ENCODE peak calls at places on chromosomes 3 and 15, in ten cellular contexts. Y, S, C, Q, M, L, U, G, B and H are unnamed samples.

GRCh38 chr3:70982274-70982673 is 601.3 kb downstream of the FOXP1 start:
- DNase-seq in S (peak; percentile 30), B (no peak), G (peak; percentile 47), Y (no peak), M (no peak), Q (no peak), L (no peak), C (no peak), U (peak; percentile 63), H (no peak)

GRCh38 chr3:17175187-17175839 is 290.6 kb downstream of the PLCL2 start:
- DNase-seq in C (no peak), M (no peak), G (peak; percentile 86), Y (no peak), S (no peak), B (no peak), Q (peak; percentile 52), U (peak; percentile 84), L (no peak), H (no peak)

GRCh38 chr3:126474498-126475410 is 937 bp downstream of the ZXDC start:
- DNase-seq in Q (no peak), G (peak; percentile 62), Y (peak; percentile 38), U (peak; percentile 30), M (peak; percentile 47), C (peak; percentile 28), L (peak; percentile 86), B (peak; percentile 33), S (peak; percentile 69), H (peak; percentile 76)

GRCh38 chr15:49831206-49831965 is 210.5 kb downstream of the DTWD1 start:
- DNase-seq in M (no peak), S (no peak), L (no peak), B (no peak), Q (no peak), C (peak; percentile 28), U (peak; percentile 100), G (peak; percentile 96), Y (peak; percentile 28), H (no peak)

GRCh38 chr15:28140062-28140461 is 40.9 kb upstream of the OCA2 start:
- DNase-seq in B (no peak), S (no peak), M (no peak), C (no peak), U (no peak), Y (no peak), Q (no peak), G (no peak), L (no peak), H (no peak)

GRCh38 chr3:930866-931265 is 162.0 kb upstream of the CNTN6 start:
- DNase-seq in G (no peak), M (no peak), C (no peak), U (no peak), Y (no peak), S (no peak), Q (no peak), B (no peak), L (no peak), H (no peak)

GRCh38 chr3:67460841-67461240 is 193.6 kb downstream of the SUCLG2 start:
- DNase-seq in Y (no peak), S (no peak), B (no peak), C (no peak), G (peak; percentile 10), M (no peak), U (peak; percentile 11), Q (no peak), L (no peak), H (no peak)

GRCh38 chr15:70160803-70161565 is 63.3 kb upstream of the TLE3 start:
- DNase-seq in B (no peak), Y (no peak), M (no peak), C (no peak), L (peak; percentile 46), G (no peak), U (no peak), S (no peak), Q (no peak), H (no peak)

GRCh38 chr15:85408270-85408746 is 27.9 kb downstream of the AKAP13 start:
- DNase-seq in B (no peak), S (peak; percentile 42), U (no peak), C (no peak), Y (no peak), L (no peak), G (no peak), Q (no peak), M (no peak), H (peak; percentile 72)

GRCh38 chr15:85405467-85405866 is 25.1 kb downstream of the AKAP13 start:
- DNase-seq in U (no peak), L (no peak), Q (no peak), M (no peak), S (no peak), G (no peak), B (no peak), C (no peak), Y (no peak), H (no peak)

GRCh38 chr15:85406916-85407315 is 26.5 kb downstream of the AKAP13 start:
- DNase-seq in M (no peak), G (peak; percentile 59), B (no peak), C (no peak), S (no peak), Q (no peak), U (no peak), Y (no peak), L (no peak), H (no peak)

GRCh38 chr15:85404922-85405293 is 24.5 kb downstream of the AKAP13 start:
- DNase-seq in L (no peak), M (no peak), S (no peak), Q (no peak), C (no peak), G (peak; percentile 54), Y (no peak), B (no peak), U (peak; percentile 62), H (no peak)

DNA sequence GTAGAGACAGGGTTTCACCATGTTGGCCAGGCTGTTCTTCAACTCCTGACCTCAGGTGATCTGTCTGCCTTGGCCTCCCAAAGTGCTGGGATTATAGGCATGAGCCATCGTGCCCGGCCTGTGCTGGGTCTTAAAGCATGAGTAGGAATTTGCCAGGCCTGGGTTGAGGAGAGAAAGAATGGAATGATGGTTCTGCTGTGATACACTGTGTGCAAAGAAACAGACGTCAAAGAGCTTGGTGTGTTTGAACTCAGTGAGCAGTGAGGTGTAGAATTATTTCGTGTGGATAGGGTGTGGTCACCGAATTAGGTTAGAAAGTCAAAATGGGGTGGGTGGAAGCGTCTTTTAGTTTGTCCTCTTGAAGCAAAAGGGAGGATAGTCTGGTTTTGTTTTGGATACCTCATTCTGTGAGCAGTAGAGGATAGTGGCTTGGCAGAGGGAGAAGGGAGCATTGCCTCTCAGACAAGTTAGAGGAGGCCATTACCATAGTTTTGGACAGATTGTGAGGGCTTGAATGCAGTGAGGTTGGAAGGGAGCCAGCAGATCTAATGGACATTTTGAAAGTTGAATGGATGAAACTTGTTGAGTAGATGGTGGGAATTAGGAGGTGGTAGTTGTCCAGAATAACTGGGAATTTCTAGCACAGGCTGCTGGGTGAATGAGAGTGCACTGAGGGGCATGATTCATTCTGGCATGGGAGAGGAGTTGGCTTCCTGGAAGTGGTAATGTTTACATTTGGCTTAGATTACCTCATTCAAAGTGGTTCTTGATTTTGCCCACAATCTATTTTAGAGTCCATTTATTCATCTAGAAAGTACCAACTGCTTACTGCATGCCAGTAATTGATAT is 27.2 kb downstream of the AKAP13 start:
- DNase-seq in L (no peak), Q (peak; percentile 56), U (peak; percentile 90), S (peak; percentile 7), M (no peak), B (no peak), C (no peak), G (peak; percentile 90), Y (no peak), H (peak; percentile 54)
- TF ChIP-seq CTCF in L (no peak), Q (no peak), U (no peak), S (no peak), M (no peak), B (no peak), C (no peak), G (no peak), Y (no peak), H (no peak)

DNA sequence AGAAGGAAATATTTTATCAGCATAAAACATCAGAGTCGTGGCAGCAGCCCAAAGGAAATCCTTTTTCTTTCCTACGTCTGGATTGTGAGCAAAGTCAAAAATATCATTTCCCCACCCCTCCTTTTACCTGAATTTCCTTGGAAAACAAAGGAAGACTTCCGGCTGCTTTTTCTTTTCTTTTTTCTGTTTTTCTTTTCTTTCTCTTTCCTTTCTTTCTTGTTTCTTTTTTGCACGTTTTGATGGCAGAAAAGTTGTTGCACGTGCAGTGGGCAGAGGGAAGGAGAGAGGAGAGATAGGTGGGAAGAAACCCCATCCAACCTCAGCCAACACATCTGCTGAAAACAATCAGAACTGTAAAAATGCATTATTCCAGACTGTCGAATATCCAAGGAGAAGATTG is 544 bp upstream of the MYO1E start:
- DNase-seq in Q (no peak), M (no peak), L (no peak), Y (no peak), G (no peak), S (no peak), U (no peak), B (no peak), C (no peak), H (no peak)
- H3K4me3 ChIP-seq in Q (peak overlapping the region; percentile 81), M (peak overlapping the region; percentile 85), L (peak overlapping the region; percentile 89), Y (peak overlapping the region; percentile 87), G (peak overlapping the region; percentile 91), S (no peak overlapping the region), U (peak overlapping the region; percentile 86), B (peak overlapping the region; percentile 99), C (peak overlapping the region; percentile 89), H (peak overlapping the region; percentile 62)

DNA sequence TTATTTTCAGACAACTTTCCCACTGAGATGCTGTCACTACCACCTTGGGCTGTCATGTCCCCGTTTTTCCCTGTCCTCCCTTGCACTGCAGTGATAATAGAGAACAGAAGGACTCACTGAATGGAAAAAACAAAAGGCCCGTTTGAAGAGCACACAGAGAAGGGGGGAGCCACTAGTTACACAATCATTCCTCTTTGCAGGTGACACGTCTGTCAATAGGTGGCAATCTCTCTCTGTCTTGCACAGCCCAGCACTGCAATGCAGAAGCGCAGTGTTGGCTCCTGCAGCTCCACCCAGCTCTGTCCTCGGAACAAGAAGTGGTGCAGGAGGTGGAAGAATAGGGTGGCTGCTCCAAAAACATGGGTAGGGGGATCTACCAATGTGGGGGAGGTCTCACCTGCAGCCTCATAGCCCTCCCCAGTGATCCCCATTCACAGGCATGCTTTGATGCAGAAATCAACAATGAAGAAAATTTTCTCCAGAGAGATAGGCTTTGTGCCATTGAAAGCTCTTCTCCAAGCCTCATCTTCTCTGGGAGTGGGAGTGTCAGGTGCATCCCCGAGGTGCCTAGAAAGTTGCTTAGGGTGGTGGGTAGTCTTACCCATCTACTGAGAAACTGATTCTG is 31.8 kb downstream of the FSTL1 start:
- DNase-seq in Q (no peak), S (peak; percentile 72), B (peak; percentile 26), L (peak; percentile 71), G (peak; percentile 65), C (no peak), Y (peak; percentile 53), U (peak; percentile 54), M (no peak), H (peak; percentile 69)
- TF ChIP-seq CTCF in Q (no peak), S (peak; percentile 84), B (peak; percentile 35), L (peak; percentile 50), G (peak; percentile 11), C (no peak), Y (peak; percentile 30), U (no peak), M (no peak), H (peak; percentile 66)

GRCh38 chr3:194135516-194135805 is 487 bp upstream of the HES1 start:
- DNase-seq in G (no peak), M (no peak), Y (no peak), S (no peak), B (no peak), U (no peak), Q (no peak), C (no peak), L (no peak), H (no peak)

GRCh38 chr3:194134231-194134756 is 1.7 kb upstream of the HES1 start:
- DNase-seq in S (peak; percentile 98), M (no peak), B (peak; percentile 49), Q (no peak), U (peak; percentile 80), Y (no peak), C (no peak), G (peak; percentile 61), L (peak; percentile 91), H (peak; percentile 70)

GRCh38 chr3:194134757-194135515 is 1.0 kb upstream of the HES1 start:
- DNase-seq in B (peak; percentile 81), G (peak; percentile 95), C (peak; percentile 93), Y (peak; percentile 93), S (peak; percentile 99), M (peak; percentile 92), L (peak; percentile 96), Q (peak; percentile 85), U (peak; percentile 95), H (peak; percentile 94)

GRCh38 chr3:194132465-194133358 is 3.2 kb upstream of the HES1 start:
- DNase-seq in Q (no peak), B (no peak), U (peak; percentile 19), L (no peak), Y (peak; percentile 58), G (no peak), M (no peak), S (no peak), C (no peak), H (no peak)

DNA sequence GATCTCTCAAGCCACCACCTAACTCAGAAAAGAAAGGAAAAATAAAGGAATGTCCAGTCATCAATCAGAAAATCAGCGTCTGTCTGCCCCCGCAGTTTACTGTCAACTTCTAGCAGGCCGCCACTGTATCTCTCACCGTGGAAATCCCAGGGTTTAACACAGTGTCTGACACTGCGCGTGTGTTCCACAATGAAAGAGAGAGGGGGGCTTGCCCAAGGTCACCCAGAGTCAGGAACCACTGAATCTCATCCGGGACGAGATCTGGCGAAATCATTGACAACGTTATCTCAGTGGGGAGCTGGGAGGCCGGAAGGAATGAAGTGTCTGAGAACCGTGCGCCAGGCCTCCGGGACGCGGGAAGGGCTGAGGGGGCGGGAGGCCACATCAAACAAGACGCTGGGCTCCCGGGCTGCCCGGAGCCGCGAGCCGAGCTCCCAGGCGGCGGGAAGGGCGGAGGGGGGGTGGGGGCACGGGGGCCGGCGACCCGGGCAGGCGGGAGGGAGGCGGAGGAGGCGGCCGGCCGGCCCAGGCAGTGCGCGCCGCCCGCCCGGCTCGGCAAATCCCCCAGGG is 2.2 kb upstream of the HES1 start:
- DNase-seq in L (peak; percentile 85), B (peak; percentile 26), M (peak; percentile 72), S (no peak), Y (no peak), U (peak; percentile 62), Q (no peak), G (peak; percentile 33), C (peak; percentile 66), H (no peak)
- H3K4me3 ChIP-seq in L (peak overlapping the region; percentile 47), B (peak overlapping the region; percentile 74), M (peak overlapping the region; percentile 52), S (no peak overlapping the region), Y (peak overlapping the region; percentile 69), U (peak overlapping the region; percentile 32), Q (peak overlapping the region; percentile 46), G (peak overlapping the region; percentile 24), C (peak overlapping the region; percentile 23), H (no peak overlapping the region)